ENCODE peak calls at places on chromosome 21, in six cellular contexts. E is Peyer's patch, Z is mammary epithelial cell, L is ovary, M is esophagus squamous epithelium, B is kidney epithelial cell. Y is an unnamed sample.

GRCh38 chr21:43306911-43307676 is 119.8 kb downstream of the SIK1 start:
- DNase-seq in E (no peak), Z (peak), L (no peak), M (no peak), B (peak), Y (no peak)

GRCh38 chr21:29606613-29607012 is 307.9 kb downstream of the BACH1 start:
- DNase-seq in E (no peak), Z (peak), L (no peak), M (no peak), B (no peak), Y (no peak)

GRCh38 chr21:18663663-18664062 is 260.1 kb upstream of the TMPRSS15 start:
- DNase-seq in E (no peak), Z (no peak), L (no peak), M (no peak), B (no peak), Y (no peak)

GRCh38 chr21:28639742-28640141 is 352.9 kb downstream of the LTN1 start:
- DNase-seq in E (no peak), Z (peak), L (no peak), M (no peak), B (no peak), Y (no peak)

GRCh38 chr21:15895142-15896106 is 165.6 kb downstream of the USP25 start:
- DNase-seq in E (no peak), Z (no peak), L (no peak), M (no peak), B (peak), Y (no peak)

GRCh38 chr21:43758132-43758619 is 17.9 kb downstream of the CSTB start:
- DNase-seq in E (no peak), Z (peak), L (peak), M (no peak), B (no peak), Y (no peak)

GRCh38 chr21:20570824-20571232 is 427.4 kb upstream of the NCAM2 start:
- DNase-seq in E (no peak), Z (no peak), L (no peak), M (no peak), B (no peak), Y (no peak)

GRCh38 chr21:28148400-28149064 is 844.1 kb downstream of the LTN1 start:
- DNase-seq in E (no peak), Z (no peak), L (no peak), M (no peak), B (no peak), Y (no peak)

GRCh38 chr21:33238565-33239255 is 9.0 kb downstream of the IFNAR2 start:
- DNase-seq in E (no peak), Z (no peak), L (no peak), M (no peak), B (no peak), Y (no peak)

GRCh38 chr21:42986125-42986783 is 11.9 kb downstream of the PKNOX1 start:
- DNase-seq in E (no peak), Z (no peak), L (no peak), M (no peak), B (no peak), Y (no peak)

GRCh38 chr21:16309250-16309971 is 579.6 kb downstream of the USP25 start:
- DNase-seq in E (no peak), Z (peak), L (peak), M (no peak), B (no peak), Y (no peak)

GRCh38 chr21:17003763-17004373 is 509.0 kb upstream of the CXADR start:
- DNase-seq in E (no peak), Z (peak), L (no peak), M (no peak), B (no peak), Y (no peak)

GRCh38 chr21:33967086-33967571 is 51.5 kb upstream of the ATP5PO start:
- DNase-seq in E (no peak), Z (no peak), L (no peak), M (no peak), B (no peak), Y (no peak)

GRCh38 chr21:29433366-29434059 is 134.8 kb downstream of the BACH1 start:
- DNase-seq in E (no peak), Z (no peak), L (no peak), M (no peak), B (no peak), Y (no peak)

GRCh38 chr21:33762798-33763572 is 120.7 kb downstream of the ITSN1 start:
- DNase-seq in E (no peak), Z (peak), L (no peak), M (no peak), B (peak), Y (no peak)

GRCh38 chr21:16323586-16323985 is 593.8 kb downstream of the USP25 start:
- DNase-seq in E (no peak), Z (no peak), L (no peak), M (no peak), B (no peak), Y (no peak)

GRCh38 chr21:26909972-26910371 is 56.9 kb downstream of the ADAMTS5 start:
- DNase-seq in E (no peak), Z (no peak), L (no peak), M (no peak), B (no peak), Y (no peak)

GRCh38 chr21:32520885-32521735 is 64.2 kb downstream of the TCP10L start:
- DNase-seq in E (peak), Z (peak), L (peak), M (no peak), B (no peak), Y (peak)

GRCh38 chr21:25515484-25516405 is 91.5 kb downstream of the MRPL39 start:
- DNase-seq in E (no peak), Z (no peak), L (no peak), M (no peak), B (no peak), Y (no peak)

GRCh38 chr21:25412090-25412489 is 195.2 kb downstream of the MRPL39 start:
- DNase-seq in E (no peak), Z (no peak), L (no peak), M (no peak), B (no peak), Y (no peak)

GRCh38 chr21:43206231-43207042 is 37.6 kb downstream of the CRYAA start:
- DNase-seq in E (no peak), Z (no peak), L (no peak), M (no peak), B (no peak), Y (no peak)

GRCh38 chr21:29208666-29209059 is 78.2 kb downstream of the MAP3K7CL start:
- DNase-seq in E (no peak), Z (no peak), L (no peak), M (no peak), B (no peak), Y (peak)

GRCh38 chr21:31366825-31367224 is 22.8 kb upstream of the TIAM1 start:
- DNase-seq in E (no peak), Z (peak), L (no peak), M (no peak), B (peak), Y (peak)

GRCh38 chr21:15054606-15055239 is 10.1 kb downstream of the NRIP1 start:
- DNase-seq in E (no peak), Z (no peak), L (no peak), M (no peak), B (no peak), Y (no peak)

GRCh38 chr21:17114019-17114418 is 398.8 kb upstream of the CXADR start:
- DNase-seq in E (no peak), Z (no peak), L (no peak), M (no peak), B (no peak), Y (no peak)

GRCh38 chr21:16285646-16286223 is 556.0 kb downstream of the USP25 start:
- DNase-seq in E (no peak), Z (no peak), L (no peak), M (no peak), B (no peak), Y (no peak)

GRCh38 chr21:28308516-28308915 is 684.2 kb downstream of the LTN1 start:
- DNase-seq in E (no peak), Z (peak), L (no peak), M (no peak), B (peak), Y (no peak)

GRCh38 chr21:28473530-28474225 is 519.0 kb downstream of the LTN1 start:
- DNase-seq in E (no peak), Z (no peak), L (no peak), M (no peak), B (no peak), Y (no peak)

GRCh38 chr21:25809013-25809412 is 74.2 kb downstream of the GABPA start:
- DNase-seq in E (no peak), Z (peak), L (no peak), M (no peak), B (no peak), Y (no peak)

GRCh38 chr21:42583150-42583991 is 69.7 kb downstream of the SLC37A1 start:
- DNase-seq in E (peak), Z (no peak), L (no peak), M (no peak), B (no peak), Y (no peak)

DNA sequence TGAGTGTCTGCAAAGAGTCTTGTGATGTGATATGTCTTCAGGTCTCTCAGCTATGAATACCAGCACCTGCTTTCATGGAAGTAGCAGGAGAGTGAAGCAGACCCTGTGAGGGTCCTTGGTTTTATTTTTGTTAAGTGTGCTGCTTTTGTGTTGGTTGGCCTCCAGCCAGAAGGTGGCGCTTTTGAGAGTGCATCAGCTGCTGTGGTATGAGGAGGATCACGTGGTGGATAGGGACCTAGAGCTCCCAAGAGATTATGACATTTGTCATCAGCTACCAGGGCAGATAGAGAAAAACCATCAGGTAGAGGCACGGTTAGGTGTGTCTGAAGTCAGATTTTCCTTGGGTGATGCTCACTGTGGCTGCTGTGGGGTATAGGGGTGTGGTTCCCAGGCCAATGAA is 1232.1 kb downstream of the MRPL39 start:
- DNase-seq in E (no peak), Z (no peak), L (no peak), M (no peak), B (no peak), Y (no peak)
- TF ChIP-seq CTCF in E (no peak), Z (no peak), L (no peak), M (no peak), B (no peak), Y (no peak)

GRCh38 chr21:37337179-37337578 is 29.4 kb upstream of the DYRK1A start:
- DNase-seq in E (no peak), Z (no peak), L (no peak), M (no peak), B (no peak), Y (no peak)

GRCh38 chr21:37337831-37338230 is 28.7 kb upstream of the DYRK1A start:
- DNase-seq in E (no peak), Z (no peak), L (no peak), M (no peak), B (no peak), Y (no peak)

GRCh38 chr21:37341254-37341960 is 25.2 kb upstream of the DYRK1A start:
- DNase-seq in E (no peak), Z (peak), L (no peak), M (no peak), B (no peak), Y (no peak)

GRCh38 chr21:37339527-37339889 is 27.1 kb upstream of the DYRK1A start:
- DNase-seq in E (no peak), Z (no peak), L (no peak), M (no peak), B (no peak), Y (no peak)

DNA sequence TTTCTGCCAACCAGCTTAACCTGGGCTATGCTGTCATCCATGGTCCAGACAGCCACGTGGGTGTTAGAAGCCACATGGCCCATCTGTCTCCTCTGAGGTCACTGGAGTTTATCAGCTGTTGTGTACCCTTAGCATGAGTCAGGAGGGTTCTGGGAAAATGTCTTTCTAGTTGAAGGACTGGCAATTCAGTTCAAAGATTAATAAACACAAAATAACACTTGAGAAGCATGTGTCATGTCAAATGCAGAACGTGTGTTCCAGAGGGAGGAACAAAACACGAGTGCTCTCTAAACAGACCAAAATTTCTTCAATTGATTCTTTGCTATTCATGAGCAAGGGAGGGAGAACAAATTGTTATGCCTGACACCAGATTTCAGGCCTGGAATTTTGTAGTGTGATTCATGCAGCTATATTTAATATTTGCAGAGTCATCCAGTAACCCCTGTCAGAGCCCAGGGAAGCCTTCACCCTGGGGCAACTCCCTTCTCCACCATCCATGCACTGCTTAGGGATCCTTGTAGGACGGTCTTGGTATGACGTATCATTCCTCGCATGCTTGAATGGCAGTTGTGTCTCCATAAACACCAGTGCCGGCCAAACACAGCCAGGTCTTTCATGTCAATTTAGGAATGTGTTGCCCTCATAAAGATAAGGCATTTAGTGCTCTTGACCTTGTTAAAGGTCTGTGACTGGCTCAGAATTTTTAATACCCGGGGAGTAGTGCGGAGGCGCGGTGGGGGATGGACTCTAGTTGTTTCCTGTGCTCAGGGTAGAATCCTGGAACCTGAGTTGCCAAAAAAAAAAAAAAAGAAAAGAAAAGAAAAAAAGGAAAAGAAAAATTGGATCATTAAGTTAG is 27.7 kb upstream of the DYRK1A start:
- DNase-seq in E (no peak), Z (peak), L (peak), M (no peak), B (no peak), Y (peak)
- H3K4me3 ChIP-seq in E (no peak), Z (no peak), L (no peak), M (no peak), B (no peak), Y (peak)

GRCh38 chr21:38831526-38832467 is 26.1 kb downstream of the ETS2 start:
- DNase-seq in E (no peak), Z (peak), L (peak), M (no peak), B (peak), Y (peak)

GRCh38 chr21:38830667-38831525 is 25.2 kb downstream of the ETS2 start:
- DNase-seq in E (no peak), Z (no peak), L (no peak), M (no peak), B (no peak), Y (no peak)

GRCh38 chr21:38832664-38833063 is 26.9 kb downstream of the ETS2 start:
- DNase-seq in E (no peak), Z (no peak), L (no peak), M (no peak), B (no peak), Y (no peak)

GRCh38 chr21:38834725-38835124 is 29.0 kb downstream of the ETS2 start:
- DNase-seq in E (no peak), Z (no peak), L (no peak), M (no peak), B (no peak), Y (no peak)

DNA sequence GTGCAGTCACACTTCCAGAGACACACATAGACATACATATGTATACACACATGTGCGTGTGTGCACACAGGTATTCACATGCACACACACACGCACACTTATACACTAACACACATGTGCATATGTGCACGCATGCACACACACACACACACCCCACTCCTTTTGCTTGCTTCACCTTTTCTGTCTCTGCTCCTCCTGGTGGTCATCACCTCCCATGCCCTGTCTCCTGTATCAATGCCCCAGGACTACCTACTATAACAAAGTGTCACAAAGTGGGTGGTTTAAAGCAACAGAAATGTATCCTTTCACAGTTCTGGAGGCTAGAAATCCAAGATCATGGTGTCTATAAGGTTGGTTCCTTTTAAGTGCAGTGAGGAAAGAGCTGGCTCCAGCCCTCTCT is 27.4 kb downstream of the ETS2 start:
- DNase-seq in E (no peak), Z (no peak), L (no peak), M (no peak), B (no peak), Y (no peak)
- TF ChIP-seq CTCF in E (no peak), Z (peak), L (no peak), M (no peak), B (no peak), Y (no peak)

DNA sequence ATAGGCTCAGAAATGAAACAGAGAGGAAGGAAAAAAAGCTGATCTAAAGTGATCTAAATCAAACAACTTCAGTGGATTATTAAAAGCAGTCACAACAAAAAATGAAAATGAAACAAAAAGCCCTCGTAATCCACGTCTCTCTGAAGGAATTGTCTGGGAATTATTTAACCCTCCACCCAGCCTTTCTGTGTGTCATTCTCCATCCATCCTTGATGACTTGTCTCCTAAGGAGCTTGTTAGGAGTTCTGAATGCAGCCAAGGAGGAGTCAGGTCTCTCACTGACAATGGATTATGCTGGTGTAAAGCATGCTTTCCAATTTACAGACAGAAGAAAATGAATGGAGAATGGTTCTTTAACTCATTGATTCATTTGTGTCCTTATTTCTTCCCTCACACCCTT is 359.3 kb upstream of the RUNX1 start:
- DNase-seq in E (no peak), Z (peak), L (no peak), M (no peak), B (no peak), Y (no peak)
- H3K4me3 ChIP-seq in E (no peak), Z (no peak), L (no peak), M (no peak), B (no peak), Y (no peak)

DNA sequence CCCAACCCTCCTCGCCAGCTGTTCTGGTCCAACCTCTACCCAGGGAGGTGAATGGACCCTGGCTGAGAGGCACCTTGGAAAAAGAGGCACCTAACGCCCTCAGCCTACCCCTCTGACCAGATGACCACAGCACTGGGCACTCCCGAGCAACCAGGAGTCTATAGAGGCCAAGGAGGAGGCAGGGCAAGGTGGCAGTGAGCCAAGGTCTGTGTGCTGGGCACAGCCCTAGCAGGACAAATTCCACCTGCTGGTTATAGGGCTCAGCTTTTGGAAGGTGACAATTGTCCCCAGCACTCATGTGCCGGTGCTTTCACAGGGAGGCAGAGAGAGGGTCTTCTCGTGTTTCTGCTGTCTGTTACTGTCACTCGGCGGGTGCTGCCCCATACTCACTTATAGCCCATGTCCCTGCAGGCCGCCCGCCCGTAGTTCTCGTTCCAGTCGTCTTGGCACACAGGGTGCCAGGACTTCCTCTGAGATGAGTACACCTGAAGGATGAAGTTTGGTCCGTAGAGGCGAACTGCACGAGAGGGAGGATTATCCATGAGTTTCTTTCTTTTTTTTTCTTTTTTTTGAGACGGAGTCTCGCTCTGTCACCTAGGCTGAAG is 27.8 kb downstream of the TMPRSS2 start:
- DNase-seq in E (peak), Z (no peak), L (no peak), M (no peak), B (no peak), Y (no peak)
- TF ChIP-seq CTCF in E (peak), Z (no peak), L (no peak), M (no peak), B (no peak), Y (no peak)

GRCh38 chr21:46328151-46328550 is 4.2 kb downstream of the PCNT start:
- DNase-seq in E (no peak), Z (no peak), L (no peak), M (no peak), B (no peak), Y (no peak)

GRCh38 chr21:46327711-46328110 is 3.8 kb downstream of the PCNT start:
- DNase-seq in E (no peak), Z (no peak), L (no peak), M (no peak), B (no peak), Y (no peak)

GRCh38 chr21:46325073-46325912 is 1.3 kb downstream of the PCNT start:
- DNase-seq in E (no peak), Z (peak), L (peak), M (no peak), B (no peak), Y (no peak)

GRCh38 chr21:46324390-46325072 is 575 bp downstream of the PCNT start:
- DNase-seq in E (peak), Z (peak), L (peak), M (peak), B (no peak), Y (no peak)

GRCh38 chr21:46326110-46326703 is 2.3 kb downstream of the PCNT start:
- DNase-seq in E (no peak), Z (no peak), L (no peak), M (no peak), B (no peak), Y (no peak)
- H3K4me3 ChIP-seq in E (no peak), Z (no peak), L (no peak), M (no peak), B (no peak), Y (peak)

GRCh38 chr21:37878946-37879660 is 37.2 kb downstream of the KCNJ6 start:
- DNase-seq in E (no peak), Z (peak), L (no peak), M (no peak), B (peak), Y (no peak)
- TF ChIP-seq CTCF in E (no peak), Z (no peak), L (no peak), M (no peak), B (no peak), Y (no peak)

GRCh38 chr21:44875341-44875740 is 1.9 kb upstream of the PTTG1IP start:
- DNase-seq in E (no peak), Z (peak), L (no peak), M (no peak), B (no peak), Y (no peak)
- H3K4me3 ChIP-seq in E (peak), Z (peak), L (peak), M (peak), B (no peak), Y (no peak)

GRCh38 chr21:38330671-38331070 is 73.9 kb downstream of the KCNJ15 start:
- DNase-seq in E (no peak), Z (no peak), L (no peak), M (no peak), B (no peak), Y (no peak)

GRCh38 chr21:38337793-38338192 is 81.0 kb downstream of the KCNJ15 start:
- DNase-seq in E (no peak), Z (no peak), L (no peak), M (no peak), B (no peak), Y (no peak)

GRCh38 chr21:38334866-38335265 is 78.1 kb downstream of the KCNJ15 start:
- DNase-seq in E (no peak), Z (no peak), L (no peak), M (no peak), B (no peak), Y (no peak)

GRCh38 chr21:38329176-38329575 is 72.4 kb downstream of the KCNJ15 start:
- DNase-seq in E (no peak), Z (no peak), L (no peak), M (no peak), B (no peak), Y (no peak)

GRCh38 chr21:38333290-38334272 is 76.8 kb downstream of the KCNJ15 start:
- DNase-seq in E (no peak), Z (no peak), L (no peak), M (no peak), B (no peak), Y (no peak)
- TF ChIP-seq CTCF in E (no peak), Z (peak), L (no peak), M (no peak), B (peak), Y (peak)